ENCODE peak calls at places on chromosomes 2 and 18, in seven cellular contexts. Y is activated naive CD8-positive, alpha-beta T cell treated with anti-CD3 and anti-CD28 coated beads, Interleukin-2, amount 50 U/mL, for 24 hours; P is activated CD4-positive, CD25-positive, alpha-beta regulatory T cell; T is skeletal muscle cell; D is mucosa of gallbladder; R is occipital lobe; K is hypothalamus. S is an unnamed sample.

GRCh38 chr2:191846787-191847620 is at the start of gene CAVIN2:
- DNase-seq in Y (no peak), T (peak), R (no peak), K (no peak), P (no peak), D (peak), S (no peak)

GRCh38 chr2:63590621-63591408 is 2.1 kb downstream of the MDH1 start:
- DNase-seq in P (no peak), Y (no peak), T (peak), R (no peak), K (no peak), D (peak), S (no peak)

GRCh38 chr2:205751621-205752031 is 69.3 kb downstream of the NRP2 start:
- DNase-seq in P (no peak), D (no peak), K (no peak), R (no peak), T (no peak), Y (no peak), S (no peak)

GRCh38 chr2:113965644-113966043 is 75.8 kb downstream of the ACTR3 start:
- DNase-seq in Y (peak), D (no peak), K (no peak), T (no peak), R (no peak), P (no peak), S (peak)

GRCh38 chr2:190792956-190793888 is 87.4 kb upstream of the GLS start:
- DNase-seq in R (no peak), Y (no peak), K (no peak), P (no peak), D (no peak), T (no peak), S (no peak)

GRCh38 chr2:67038195-67038594 is 358.9 kb upstream of the ETAA1 start:
- DNase-seq in Y (no peak), R (no peak), P (no peak), K (no peak), D (no peak), T (no peak), S (no peak)

GRCh38 chr18:78423776-78424175 is 555.8 kb upstream of the SALL3 start:
- DNase-seq in P (no peak), K (no peak), T (no peak), D (no peak), Y (no peak), R (no peak), S (no peak)

GRCh38 chr2:158999458-158999857 is 31.0 kb downstream of the TANC1 start:
- DNase-seq in P (no peak), R (no peak), K (no peak), Y (no peak), T (peak), D (no peak), S (no peak)

GRCh38 chr18:48942554-48943261 is 8.1 kb downstream of the SMAD7 start:
- DNase-seq in K (no peak), R (no peak), Y (no peak), T (peak), P (no peak), D (peak), S (no peak)

GRCh38 chr2:96511851-96512250 is 6.7 kb upstream of the NEURL3 start:
- DNase-seq in P (no peak), R (no peak), T (no peak), D (no peak), Y (no peak), K (no peak), S (no peak)

GRCh38 chr2:168801961-168802824 is at the start of gene NOSTRIN:
- DNase-seq in T (no peak), Y (no peak), R (no peak), D (peak), K (no peak), P (no peak), S (no peak)

GRCh38 chr2:85783796-85784195 is 30.0 kb downstream of the ATOH8 start:
- DNase-seq in K (no peak), R (no peak), Y (no peak), P (no peak), D (no peak), T (no peak), S (no peak)

GRCh38 chr2:207868855-207869596 is 99.3 kb upstream of the FZD5 start:
- DNase-seq in Y (no peak), K (no peak), T (no peak), P (no peak), D (no peak), R (no peak), S (no peak)

GRCh38 chr2:113907297-113907696 is 17.4 kb downstream of the ACTR3 start:
- DNase-seq in T (no peak), R (no peak), K (no peak), Y (no peak), D (no peak), P (no peak), S (no peak)

GRCh38 chr18:70931942-70932814 is 643.3 kb downstream of the SOCS6 start:
- DNase-seq in T (no peak), P (no peak), Y (no peak), R (no peak), D (no peak), K (no peak), S (no peak)

GRCh38 chr2:71261534-71261933 is 34.6 kb upstream of the PAIP2B start:
- DNase-seq in Y (no peak), K (no peak), D (no peak), P (no peak), T (no peak), R (no peak), S (no peak)

GRCh38 chr18:55861266-55861665 is 273.3 kb upstream of the TCF4 start:
- DNase-seq in D (no peak), R (peak), K (no peak), P (no peak), Y (no peak), T (no peak), S (no peak)

GRCh38 chr2:202221873-202222272 is 16.5 kb downstream of the SUMO1 start:
- DNase-seq in Y (no peak), R (no peak), T (no peak), P (no peak), D (no peak), K (no peak), S (no peak)

S was measured in T follicular helper cell.